ENCODE peak calls at places on chromosomes 16 and 17, in five cellular contexts. K is NT2/D1, B is HepG2, T is GM12878, J is H1. S is an unnamed sample.

GRCh38 chr16:68608330-68608729 is 36.8 kb upstream of the CDH3 start:
- DNase-seq in K (no peak), B (no peak), T (no peak), J (no peak), S (no peak)

GRCh38 chr17:19551148-19551547 is 17.5 kb downstream of the SLC47A1 start:
- DNase-seq in K (no peak), B (peak), T (no peak), J (no peak), S (no peak)

GRCh38 chr17:61205931-61206330 is 193.7 kb upstream of the TBX2 start:
- DNase-seq in K (no peak), B (no peak), T (no peak), J (no peak), S (no peak)

GRCh38 chr17:39551879-39552278 is 55.8 kb downstream of the NEUROD2 start:
- DNase-seq in K (no peak), B (no peak), T (no peak), J (no peak), S (no peak)

GRCh38 chr16:31093132-31093703 is 1.4 kb downstream of the VKORC1 start:
- DNase-seq in K (no peak), B (peak), T (no peak), J (no peak), S (peak)

GRCh38 chr17:12709063-12709462 is 43.4 kb downstream of the MYOCD start:
- DNase-seq in K (no peak), B (no peak), T (no peak), J (no peak), S (no peak)

GRCh38 chr16:58506241-58507194 is 6.6 kb downstream of the NDRG4 start:
- DNase-seq in K (no peak), B (no peak), T (no peak), J (no peak), S (no peak)

GRCh38 chr17:64084086-64084939 is 45.6 kb downstream of the ERN1 start:
- DNase-seq in K (no peak), B (peak), T (no peak), J (no peak), S (peak)

GRCh38 chr16:76335187-76335974 is 58.2 kb downstream of the CNTNAP4 start:
- DNase-seq in K (peak), B (no peak), T (no peak), J (peak), S (no peak)

GRCh38 chr16:25097304-25097988 is 14.1 kb upstream of the LCMT1 start:
- DNase-seq in K (no peak), B (no peak), T (no peak), J (no peak), S (no peak)

GRCh38 chr17:65515959-65516948 is 45.2 kb downstream of the AXIN2 start:
- DNase-seq in K (no peak), B (peak), T (no peak), J (no peak), S (no peak)

GRCh38 chr17:40450175-40450574 is 6.9 kb downstream of the IGFBP4 start:
- DNase-seq in K (no peak), B (peak), T (no peak), J (peak), S (peak)

GRCh38 chr17:18224428-18225120 is 861 bp upstream of the LLGL1 start:
- DNase-seq in K (peak), B (peak), T (no peak), J (peak), S (peak)
- TF ChIP-seq SUZ12 in K (no peak), B (no peak), T (no peak), J (no peak), S (no peak)

GRCh38 chr17:77769215-77769614 is 189.3 kb upstream of the TNRC6C start:
- DNase-seq in K (no peak), B (no peak), T (no peak), J (no peak), S (no peak)
- TF ChIP-seq SUZ12 in K (no peak), B (no peak), T (no peak), J (no peak), S (no peak)

GRCh38 chr17:80880650-80880989 is 111.0 kb upstream of the CHMP6 start:
- DNase-seq in K (no peak), B (no peak), T (no peak), J (no peak), S (no peak)

GRCh38 chr17:80879723-80880649 is 111.7 kb upstream of the CHMP6 start:
- DNase-seq in K (no peak), B (no peak), T (no peak), J (no peak), S (no peak)

GRCh38 chr17:80882926-80883685 is 108.5 kb upstream of the CHMP6 start:
- DNase-seq in K (no peak), B (no peak), T (no peak), J (no peak), S (no peak)

GRCh38 chr17:80882323-80882722 is 109.3 kb upstream of the CHMP6 start:
- DNase-seq in K (no peak), B (no peak), T (no peak), J (no peak), S (no peak)

GRCh38 chr17:80881321-80881720 is 110.3 kb upstream of the CHMP6 start:
- DNase-seq in K (no peak), B (no peak), T (no peak), J (no peak), S (no peak)
- TF ChIP-seq SUZ12 in K (no peak), B (no peak), T (no peak), J (no peak), S (no peak)

GRCh38 chr16:17161034-17161433 is 309.7 kb downstream of the XYLT1 start:
- DNase-seq in K (no peak), B (no peak), T (no peak), J (no peak), S (no peak)
- TF ChIP-seq SUZ12 in K (no peak), B (no peak), T (no peak), J (no peak), S (no peak)

DNA sequence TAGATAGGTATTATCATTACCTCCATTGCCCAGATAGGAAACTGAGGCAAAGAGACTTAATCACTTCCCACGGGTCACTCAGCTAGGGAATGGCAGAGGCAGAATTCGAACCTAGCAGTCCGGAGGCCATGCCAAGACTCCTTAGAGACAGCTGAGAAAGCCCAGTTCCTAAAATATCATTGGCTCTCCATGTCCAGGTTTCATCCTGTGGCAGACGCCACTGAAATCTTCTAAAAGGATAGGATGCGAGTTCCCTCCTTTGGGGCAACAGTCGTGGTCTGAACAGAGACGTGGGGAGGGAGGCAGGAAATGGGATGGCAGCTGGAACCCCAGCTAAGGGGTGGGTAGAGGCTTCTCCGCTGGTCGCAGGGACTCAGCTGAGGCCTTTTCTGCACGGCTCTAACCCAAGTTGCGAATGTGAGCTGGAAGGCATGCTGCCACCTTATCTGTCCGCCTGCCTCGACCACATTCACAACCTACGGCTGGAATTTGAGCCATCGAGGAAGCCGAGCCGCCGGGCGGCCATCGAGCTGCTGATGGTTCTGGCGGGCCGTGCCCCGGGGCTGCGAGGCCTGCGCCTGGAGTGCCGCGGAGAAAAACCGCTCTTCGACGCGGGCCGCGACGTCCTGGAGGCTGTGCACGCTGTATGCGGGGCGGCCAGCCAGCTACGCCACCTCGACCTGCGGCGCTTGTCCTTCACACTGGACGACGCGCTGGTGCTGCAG is 1.9 kb upstream of the HSF4 start:
- DNase-seq in K (no peak), B (no peak), T (no peak), J (no peak), S (no peak)
- TF ChIP-seq SUZ12 in K (no peak), B (no peak), T (no peak), J (no peak), S (no peak)

GRCh38 chr16:2969545-2970521 is 685 bp downstream of the PAQR4 start:
- DNase-seq in K (peak), B (peak), T (no peak), J (no peak), S (peak)

GRCh38 chr16:2968368-2968737 is 795 bp upstream of the PAQR4 start:
- DNase-seq in K (no peak), B (no peak), T (no peak), J (no peak), S (no peak)

GRCh38 chr16:2970563-2970962 is 1.4 kb downstream of the PAQR4 start:
- DNase-seq in K (no peak), B (no peak), T (no peak), J (no peak), S (no peak)

GRCh38 chr16:2967721-2968161 is 1.4 kb upstream of the PAQR4 start:
- DNase-seq in K (no peak), B (no peak), T (no peak), J (no peak), S (no peak)

DNA sequence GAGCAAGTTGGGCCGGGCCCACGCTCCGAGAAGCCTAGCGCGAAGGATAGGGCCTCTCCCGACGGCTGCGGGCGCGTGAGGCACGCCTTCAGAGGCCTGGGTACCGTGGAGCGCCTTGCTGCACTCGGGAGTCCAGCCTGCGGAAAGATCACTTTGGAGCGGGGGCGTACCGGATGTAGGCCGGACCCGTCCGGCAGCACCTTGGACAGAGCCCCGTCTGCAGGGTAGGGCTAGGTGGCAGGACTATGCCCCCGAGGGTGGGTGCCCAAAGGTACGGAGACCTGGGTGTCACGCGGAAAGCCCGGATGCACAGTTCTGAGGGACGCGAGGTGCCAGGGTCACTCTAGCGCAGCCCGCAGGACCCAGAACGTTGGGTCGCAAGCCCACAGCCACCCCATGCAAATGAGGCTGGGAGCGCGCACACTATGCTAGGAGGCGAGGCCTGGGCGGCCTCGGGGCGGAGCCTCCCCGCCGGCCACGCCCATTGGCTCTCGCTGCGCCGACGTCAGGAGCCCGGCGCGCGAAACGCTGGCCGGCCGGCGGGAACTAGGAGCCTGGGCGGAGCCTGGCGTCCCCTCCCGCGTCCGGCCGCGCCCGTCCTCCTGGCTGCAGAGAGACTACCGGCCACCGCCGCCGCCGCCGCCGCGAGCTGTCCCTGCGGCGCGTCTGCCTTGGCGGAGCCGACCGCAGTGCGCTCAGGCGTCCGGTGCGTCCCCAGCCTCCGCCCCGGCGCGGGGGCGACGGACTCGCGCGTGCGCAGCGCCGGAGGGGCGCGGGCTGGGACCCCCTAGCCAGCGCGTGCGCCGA is at the start of gene PAQR4:
- DNase-seq in K (peak), B (peak), T (peak), J (no peak), S (peak)
- TF ChIP-seq SUZ12 in K (no peak), B (no peak), T (no peak), J (no peak), S (no peak)

GRCh38 chr16:13379266-13379665 is 477.9 kb downstream of the SHISA9 start:
- DNase-seq in K (no peak), B (no peak), T (no peak), J (no peak), S (no peak)
- TF ChIP-seq SUZ12 in K (no peak), B (no peak), T (no peak), J (no peak), S (no peak)

GRCh38 chr17:78317817-78318400 is 42.0 kb downstream of the SOCS3 start:
- DNase-seq in K (no peak), B (no peak), T (no peak), J (no peak), S (no peak)

GRCh38 chr17:78315355-78316114 is 44.3 kb downstream of the SOCS3 start:
- DNase-seq in K (no peak), B (peak), T (peak), J (peak), S (no peak)

GRCh38 chr17:78318407-78318806 is 41.5 kb downstream of the SOCS3 start:
- DNase-seq in K (no peak), B (no peak), T (no peak), J (no peak), S (no peak)

GRCh38 chr17:78316115-78316866 is 43.6 kb downstream of the SOCS3 start:
- DNase-seq in K (no peak), B (no peak), T (no peak), J (no peak), S (no peak)

GRCh38 chr17:78316867-78317816 is 42.7 kb downstream of the SOCS3 start:
- DNase-seq in K (peak), B (peak), T (peak), J (peak), S (no peak)
- TF ChIP-seq SUZ12 in K (no peak), B (no peak), T (no peak), J (no peak), S (no peak)

GRCh38 chr17:71276071-71276470 is 844.7 kb upstream of the SOX9 start:
- DNase-seq in K (no peak), B (no peak), T (no peak), J (no peak), S (no peak)
- TF ChIP-seq SUZ12 in K (no peak), B (no peak), T (no peak), J (no peak), S (no peak)

DNA sequence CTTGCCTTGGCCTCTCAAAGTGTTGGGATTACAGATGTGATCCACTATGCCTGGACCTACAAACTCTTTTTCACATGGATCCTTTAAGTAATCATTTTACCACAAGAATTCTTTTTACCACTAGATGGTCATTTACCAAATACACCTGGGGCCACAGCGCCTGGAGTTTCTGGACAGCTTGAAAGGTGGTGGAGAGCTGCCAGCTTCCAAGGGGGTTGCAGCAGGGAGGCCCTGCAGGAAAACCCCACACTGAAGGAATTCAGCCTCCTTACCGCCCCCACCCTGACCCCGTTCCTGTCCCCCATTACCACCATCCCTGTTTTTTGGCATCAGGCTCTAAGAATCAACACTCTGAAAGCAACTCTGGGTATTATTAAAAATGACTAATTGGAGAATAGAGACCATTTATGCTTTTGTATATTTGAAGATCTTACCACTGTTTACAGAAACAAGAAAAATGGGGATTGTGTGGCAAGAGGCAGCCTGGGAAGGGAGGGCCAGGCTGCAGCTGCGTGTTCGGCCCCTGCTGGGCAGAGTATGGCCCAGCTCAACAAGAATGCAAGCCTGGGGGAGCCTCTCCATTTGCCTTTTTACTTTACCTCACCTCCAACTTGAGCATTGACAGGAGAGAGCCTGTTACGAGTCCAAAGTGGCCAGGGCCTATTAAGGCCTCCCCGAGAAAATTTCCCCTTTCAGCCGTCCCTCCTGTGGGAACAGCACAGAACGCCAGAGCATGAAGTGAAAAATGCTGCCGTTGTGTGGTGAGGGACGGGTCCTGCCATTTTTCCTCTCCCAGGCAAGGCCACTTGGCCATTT is 209.9 kb downstream of the ZFHX3 start:
- DNase-seq in K (no peak), B (no peak), T (no peak), J (no peak), S (no peak)
- TF ChIP-seq SUZ12 in K (no peak), B (no peak), T (no peak), J (no peak), S (no peak)